ENCODE peak calls at places on chromosomes 7 and 10, in seven cellular contexts. I is body of pancreas, Q is suprapubic skin, H is GM12878, X is spleen, U is A549, S is sigmoid colon. K is an unnamed sample.

GRCh38 chr7:2641406-2642393 is 9.9 kb downstream of the TTYH3 start:
- DNase-seq in I (peak), Q (peak), H (peak), X (peak), U (no peak), S (peak), K (peak)

GRCh38 chr7:90900640-90901353 is 304.7 kb downstream of the CDK14 start:
- DNase-seq in I (peak), Q (no peak), H (no peak), X (no peak), U (no peak), S (no peak), K (no peak)

GRCh38 chr7:116951366-116952292 is 1.7 kb upstream of the ST7 start:
- DNase-seq in I (no peak), Q (no peak), H (no peak), X (no peak), U (no peak), S (no peak), K (no peak)

GRCh38 chr10:102119417-102120141 is 589 bp downstream of the LDB1 start:
- DNase-seq in I (peak), Q (peak), H (no peak), X (peak), U (peak), S (peak), K (peak)

GRCh38 chr10:72692897-72693598 is 1.1 kb downstream of the MCU start:
- DNase-seq in I (no peak), Q (no peak), H (no peak), X (no peak), U (no peak), S (no peak), K (no peak)

GRCh38 chr10:2978111-2978510 is 89.2 kb upstream of the PFKP start:
- DNase-seq in I (no peak), Q (no peak), H (peak), X (no peak), U (peak), S (no peak), K (no peak)

GRCh38 chr10:124224331-124225028 is 131.1 kb upstream of the CHST15 start:
- DNase-seq in I (no peak), Q (no peak), H (no peak), X (no peak), U (no peak), S (no peak), K (no peak)

GRCh38 chr7:51350195-51350896 is 33.7 kb upstream of the COBL start:
- DNase-seq in I (peak), Q (no peak), H (no peak), X (no peak), U (peak), S (no peak), K (no peak)

GRCh38 chr10:97826892-97827291 is 22.8 kb upstream of the GOLGA7B start:
- DNase-seq in I (no peak), Q (no peak), H (no peak), X (no peak), U (no peak), S (no peak), K (no peak)

GRCh38 chr7:35727571-35727970 is 32.6 kb upstream of the HERPUD2 start:
- DNase-seq in I (no peak), Q (no peak), H (no peak), X (no peak), U (no peak), S (no peak), K (no peak)

GRCh38 chr7:52639981-52640380 is 395.5 kb upstream of the POM121L12 start:
- DNase-seq in I (no peak), Q (no peak), H (no peak), X (no peak), U (no peak), S (no peak), K (no peak)

GRCh38 chr7:44797329-44798258 is 1.1 kb downstream of the PPIA start:
- DNase-seq in I (peak), Q (peak), H (no peak), X (peak), U (peak), S (peak), K (peak)
- TF ChIP-seq POLR2A in I (no peak), Q (no peak), H (no peak), X (no peak), U (peak), S (peak), K (peak)

DNA sequence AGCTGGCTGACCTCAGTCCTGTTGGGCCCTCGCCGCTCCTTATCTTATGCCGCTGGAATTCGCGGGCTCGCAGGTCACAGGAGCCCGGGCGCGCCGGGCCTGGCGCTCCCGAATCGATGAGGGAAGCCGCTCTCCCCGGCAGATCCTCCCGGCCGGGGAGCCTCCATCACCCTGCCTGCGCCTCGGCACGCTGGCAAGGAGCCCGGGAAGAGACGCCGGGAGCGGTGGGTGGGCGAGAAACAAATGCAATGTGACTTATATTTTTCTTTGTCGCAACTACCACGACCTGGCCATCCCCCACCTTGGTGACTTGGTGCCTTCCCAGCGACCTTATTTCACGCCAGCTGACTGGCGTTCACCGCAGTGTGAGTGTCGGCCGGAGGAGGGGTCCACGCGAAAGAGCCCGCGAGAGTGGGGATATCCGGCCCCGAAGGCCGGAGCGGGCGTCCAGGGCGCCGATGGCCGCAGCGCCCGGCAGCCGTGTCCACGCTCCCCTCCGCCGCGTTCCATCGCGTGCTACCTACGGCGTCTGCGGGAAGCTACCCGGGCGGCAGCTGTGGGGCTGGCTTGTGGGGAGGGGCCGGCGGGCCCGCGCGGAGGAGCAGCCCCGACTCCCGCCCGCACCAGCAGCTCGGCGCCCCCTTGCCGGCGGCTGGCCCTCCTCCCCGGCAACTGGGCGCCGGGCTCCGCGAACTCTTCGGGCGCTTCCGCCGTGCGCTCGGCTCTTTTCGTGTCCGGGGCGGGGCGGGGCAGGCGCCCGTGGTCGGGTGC is 494 bp upstream of the BMPR1A start:
- DNase-seq in I (peak), Q (peak), H (no peak), X (peak), U (peak), S (peak), K (peak)
- TF ChIP-seq POLR2A in I (peak), Q (no peak), H (peak), X (no peak), U (peak), S (peak), K (peak)

GRCh38 chr7:423312-424260 is 96.1 kb downstream of the PDGFA start:
- DNase-seq in I (no peak), Q (no peak), H (no peak), X (peak), U (no peak), S (no peak), K (no peak)
- TF ChIP-seq POLR2A in I (no peak), Q (no peak), H (no peak), X (no peak), U (no peak), S (no peak), K (no peak)

GRCh38 chr7:74082770-74083116 is 861 bp upstream of the LIMK1 start:
- DNase-seq in I (no peak), Q (no peak), H (no peak), X (no peak), U (no peak), S (no peak), K (no peak)

GRCh38 chr7:74087791-74088453 is 4.3 kb downstream of the LIMK1 start:
- DNase-seq in I (no peak), Q (no peak), H (no peak), X (no peak), U (no peak), S (no peak), K (no peak)

GRCh38 chr7:74084722-74085578 is 1.3 kb downstream of the LIMK1 start:
- DNase-seq in I (no peak), Q (no peak), H (no peak), X (no peak), U (no peak), S (no peak), K (peak)

GRCh38 chr7:74083928-74084721 is 521 bp downstream of the LIMK1 start:
- DNase-seq in I (peak), Q (no peak), H (no peak), X (no peak), U (peak), S (peak), K (peak)

DNA sequence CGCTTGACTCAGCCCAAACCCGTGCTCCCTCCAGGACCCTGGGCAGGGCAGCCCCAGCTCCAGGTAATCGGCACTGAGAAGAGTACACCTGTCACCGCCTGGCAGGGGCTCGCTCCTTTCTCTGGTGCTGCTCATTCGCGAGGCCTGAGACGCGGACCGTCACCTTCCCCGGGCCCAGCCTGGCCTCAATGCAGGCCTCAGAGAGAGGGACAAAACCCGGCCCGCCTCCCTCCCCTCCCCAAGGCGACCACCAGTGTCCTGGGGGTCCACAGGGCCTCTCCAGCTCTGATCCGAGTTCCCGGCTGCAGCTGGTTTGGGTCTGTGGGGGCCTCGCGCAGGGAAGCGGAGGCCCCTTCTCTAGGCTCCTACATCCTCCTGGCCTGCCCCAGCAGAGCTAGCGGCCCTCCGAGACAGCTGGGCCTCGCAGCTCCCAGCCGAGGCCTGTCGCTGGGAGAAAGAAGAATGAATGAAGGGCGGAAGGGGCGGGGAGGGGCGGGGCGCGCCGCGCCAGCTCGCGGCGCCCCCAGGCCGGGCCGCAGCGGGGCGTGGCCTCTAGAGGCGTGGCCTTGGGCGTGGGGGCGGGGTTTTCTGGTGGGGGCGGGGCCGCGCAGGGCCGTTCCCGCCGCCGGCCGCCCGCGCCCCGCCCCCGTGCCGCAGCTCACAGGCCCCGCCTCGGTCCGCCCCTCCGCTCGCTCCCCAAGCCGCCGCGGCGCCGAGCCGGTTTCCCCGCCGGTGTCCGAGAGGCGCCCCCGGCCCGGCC is at the start of gene LIMK1:
- DNase-seq in I (peak), Q (peak), H (no peak), X (peak), U (peak), S (peak), K (peak)
- TF ChIP-seq POLR2A in I (peak), Q (no peak), H (peak), X (no peak), U (peak), S (no peak), K (no peak)

GRCh38 chr10:112120491-112120890 is 63.1 kb downstream of the GPAM start:
- DNase-seq in I (no peak), Q (no peak), H (no peak), X (no peak), U (no peak), S (no peak), K (no peak)

DNA sequence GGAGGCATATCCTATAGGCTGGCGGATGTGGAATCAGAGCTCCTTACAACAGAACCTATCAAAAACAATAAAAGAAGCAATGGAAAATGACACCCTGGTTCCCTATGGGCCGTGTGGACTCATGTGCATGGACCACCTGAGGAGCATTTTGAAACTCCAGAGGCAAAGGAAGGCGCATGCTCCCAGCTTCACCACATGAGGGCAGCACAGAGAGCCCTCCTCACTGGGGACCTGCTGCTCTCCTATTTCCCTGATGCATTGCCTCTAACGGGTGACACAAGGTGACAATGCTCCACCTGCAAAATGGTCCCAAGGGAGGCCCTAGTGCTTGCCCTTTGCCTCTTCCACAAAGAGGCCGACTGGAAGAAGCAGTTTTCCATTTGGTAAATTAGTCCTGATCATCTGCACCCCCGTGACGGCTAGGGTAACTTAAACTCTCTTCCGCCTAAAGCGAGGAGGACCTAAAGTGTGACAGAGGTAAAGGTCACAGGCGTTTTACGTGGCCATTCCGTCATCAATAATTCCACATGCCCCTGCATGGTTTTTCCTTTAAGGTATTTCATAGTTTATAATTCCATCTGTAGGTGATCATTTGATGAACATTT is 67.7 kb downstream of the GPAM start:
- DNase-seq in I (peak), Q (no peak), H (no peak), X (no peak), U (peak), S (no peak), K (no peak)
- TF ChIP-seq POLR2A in I (no peak), Q (no peak), H (no peak), X (no peak), U (no peak), S (no peak), K (no peak)